ENCODE peak calls at places on chromosomes 7 and 10, in four cellular contexts. O, V, G and A are unnamed samples.

GRCh38 chr10:77405771-77406241 is 231.8 kb downstream of the KCNMA1 start:
- DNase-seq in V (peak; percentile 92), O (no peak), G (peak; percentile 60), A (peak; percentile 89)

GRCh38 chr7:98133181-98133580 is 26.5 kb downstream of the LMTK2 start:
- DNase-seq in G (no peak), V (no peak), O (no peak), A (no peak)

GRCh38 chr10:116702165-116702564 is 40.2 kb downstream of the HSPA12A start:
- DNase-seq in G (no peak), O (no peak), V (no peak), A (no peak)

GRCh38 chr7:149734514-149735075 is 38.8 kb downstream of the ZNF467 start:
- DNase-seq in V (no peak), O (no peak), G (no peak), A (no peak)

GRCh38 chr10:63744060-63744941 is 223.1 kb downstream of the REEP3 start:
- DNase-seq in O (no peak), V (peak; percentile 29), G (peak; percentile 44), A (peak; percentile 34)

GRCh38 chr10:24446739-24447138 is 237.8 kb downstream of the KIAA1217 start:
- DNase-seq in O (no peak), G (peak; percentile 72), V (peak; percentile 84), A (peak; percentile 84)

GRCh38 chr10:3094565-3095168 is 27.3 kb downstream of the PFKP start:
- DNase-seq in V (no peak), G (peak; percentile 47), O (no peak), A (no peak)

GRCh38 chr10:132112611-132113010 is 46.9 kb downstream of the JAKMIP3 start:
- DNase-seq in O (no peak), G (no peak), V (no peak), A (no peak)